ENCODE peak calls at places on chromosomes 12 and 14, in eight cellular contexts. B is Peyer's patch, N is neural progenitor cell, R is fibroblast of lung, Y is BJ, T is tibial artery, H is AG09309, G is mammary epithelial cell. X is an unnamed sample.

GRCh38 chr14:94126419-94126677 is 3.1 kb downstream of the IFI27L2 start:
- DNase-seq in B (no peak), N (no peak), R (no peak), Y (no peak), T (no peak), H (no peak), G (no peak), X (peak; percentile 11)

GRCh38 chr12:3805058-3805457 is 52.1 kb upstream of the CRACR2A start:
- DNase-seq in B (no peak), N (no peak), R (no peak), Y (no peak), T (no peak), H (no peak), G (no peak), X (no peak)

GRCh38 chr12:41345071-41345470 is 157.0 kb downstream of the PDZRN4 start:
- DNase-seq in B (no peak), N (no peak), R (no peak), Y (no peak), T (no peak), H (no peak), G (no peak), X (no peak)

GRCh38 chr12:94187351-94187750 is 39.0 kb downstream of the PLXNC1 start:
- DNase-seq in B (no peak), N (no peak), R (peak; percentile 32), Y (no peak), T (no peak), H (no peak), G (no peak), X (no peak)

GRCh38 chr14:89723930-89724915 is 230.3 kb downstream of the EFCAB11 start:
- DNase-seq in B (no peak), N (no peak), R (no peak), Y (no peak), T (no peak), H (no peak), G (no peak), X (no peak)

GRCh38 chr14:98171654-98172053 is 1100.3 kb downstream of the BCL11B start:
- DNase-seq in B (no peak), N (no peak), R (no peak), Y (no peak), T (no peak), H (no peak), G (no peak), X (no peak)

GRCh38 chr14:104353921-104354701 is 215.7 kb downstream of the KIF26A start:
- DNase-seq in B (no peak), N (no peak), R (no peak), Y (no peak), T (peak; percentile 15), H (no peak), G (no peak), X (peak; percentile 83)

GRCh38 chr12:49865782-49866135 is 22.9 kb upstream of the BCDIN3D start:
- DNase-seq in B (no peak), N (no peak), R (no peak), Y (no peak), T (no peak), H (no peak), G (no peak), X (no peak)

GRCh38 chr12:122412851-122413433 is 9.5 kb downstream of the CLIP1 start:
- DNase-seq in B (no peak), N (no peak), R (no peak), Y (no peak), T (no peak), H (no peak), G (no peak), X (no peak)

GRCh38 chr14:75044322-75044721 is 6.9 kb downstream of the MLH3 start:
- DNase-seq in B (no peak), N (no peak), R (peak; percentile 73), Y (no peak), T (no peak), H (no peak), G (peak; percentile 64), X (no peak)

GRCh38 chr12:91272456-91273063 is 89.9 kb upstream of the DCN start:
- DNase-seq in B (no peak), N (peak; percentile 58), R (peak; percentile 53), Y (no peak), T (peak; percentile 79), H (no peak), G (no peak), X (peak; percentile 72)

GRCh38 chr12:43325786-43326185 is 226.2 kb downstream of the ADAMTS20 start:
- DNase-seq in B (no peak), N (no peak), R (no peak), Y (no peak), T (no peak), H (no peak), G (no peak), X (no peak)

GRCh38 chr12:130526813-130527212 is 189.1 kb downstream of the PIWIL1 start:
- DNase-seq in B (no peak), N (peak; percentile 82), R (no peak), Y (no peak), T (no peak), H (no peak), G (no peak), X (no peak)

GRCh38 chr12:106681210-106681609 is 93.3 kb upstream of the RIC8B start:
- DNase-seq in B (no peak), N (peak; percentile 16), R (no peak), Y (no peak), T (no peak), H (no peak), G (no peak), X (no peak)

GRCh38 chr14:64849940-64850339 is 29.8 kb downstream of the SPTB start:
- DNase-seq in B (no peak), N (no peak), R (no peak), Y (no peak), T (no peak), H (no peak), G (no peak), X (no peak)

GRCh38 chr14:55271572-55272414 is 572 bp downstream of the FBXO34 start:
- DNase-seq in B (peak; percentile 73), N (peak; percentile 83), R (peak; percentile 87), Y (peak; percentile 10), T (peak; percentile 66), H (peak; percentile 14), G (peak; percentile 73), X (peak; percentile 93)

GRCh38 chr14:31307198-31307597 is 99.6 kb upstream of the HECTD1 start:
- DNase-seq in B (no peak), N (no peak), R (no peak), Y (no peak), T (no peak), H (no peak), G (no peak), X (no peak)

DNA sequence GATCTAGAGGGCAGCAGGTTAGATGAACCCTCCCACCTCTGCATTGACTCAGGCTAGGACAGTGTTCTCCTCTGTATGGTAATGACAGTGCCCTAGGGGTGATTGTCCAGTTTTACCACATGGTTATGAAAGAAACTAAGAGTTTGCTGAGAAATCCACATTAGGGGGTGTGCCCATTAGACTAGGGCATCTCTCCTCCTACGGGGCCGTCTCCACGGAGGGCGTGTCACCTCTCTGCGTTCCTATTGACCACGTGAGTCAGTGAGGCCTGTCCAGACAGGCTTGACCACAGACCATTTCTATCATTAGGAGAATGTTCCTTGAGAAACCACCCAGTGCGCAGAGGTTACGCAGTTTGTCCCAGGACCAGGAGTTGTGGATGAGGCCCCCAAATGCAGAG is 8.3 kb downstream of the MVK start:
- DNase-seq in B (no peak), N (no peak), R (peak; percentile 66), Y (no peak), T (no peak), H (no peak), G (peak; percentile 96), X (no peak)
- H3K4me3 ChIP-seq in B (no peak overlapping the region), N (no peak overlapping the region), R (no peak overlapping the region), Y (no peak overlapping the region), T (no peak overlapping the region), H (no peak overlapping the region), G (no peak overlapping the region), X (no peak overlapping the region)

GRCh38 chr14:77027538-77028383 is 747 bp downstream of the IRF2BPL start:
- DNase-seq in B (peak; percentile 69), N (peak; percentile 36), R (peak; percentile 81), Y (no peak), T (peak; percentile 73), H (no peak), G (peak; percentile 56), X (peak; percentile 94)

GRCh38 chr14:77024171-77024627 is 4.3 kb downstream of the IRF2BPL start:
- DNase-seq in B (peak; percentile 63), N (peak; percentile 88), R (peak; percentile 80), Y (no peak), T (no peak), H (no peak), G (peak; percentile 65), X (no peak)

GRCh38 chr14:77026930-77027537 is 1.5 kb downstream of the IRF2BPL start:
- DNase-seq in B (peak; percentile 47), N (peak; percentile 88), R (peak; percentile 57), Y (no peak), T (no peak), H (no peak), G (peak; percentile 41), X (no peak)

GRCh38 chr14:77026166-77026929 is 2.2 kb downstream of the IRF2BPL start:
- DNase-seq in B (no peak), N (peak; percentile 52), R (peak; percentile 50), Y (no peak), T (peak; percentile 42), H (no peak), G (peak; percentile 59), X (no peak)

GRCh38 chr14:77025744-77026165 is 2.8 kb downstream of the IRF2BPL start:
- DNase-seq in B (no peak), N (peak; percentile 65), R (no peak), Y (no peak), T (no peak), H (no peak), G (peak; percentile 42), X (no peak)
- TF ChIP-seq CTCF in B (no peak), N (no peak), R (no peak), Y (no peak), T (no peak), H (no peak), G (no peak), X (no peak)

GRCh38 chr14:61323970-61324369 is 2.6 kb downstream of the PRKCH start:
- DNase-seq in B (no peak), N (no peak), R (no peak), Y (no peak), T (no peak), H (no peak), G (no peak), X (no peak)
- H3K4me3 ChIP-seq in B (peak overlapping the region; percentile 54), N (no peak overlapping the region), R (no peak overlapping the region), Y (no peak overlapping the region), T (no peak overlapping the region), H (no peak overlapping the region), G (no peak overlapping the region), X (no peak overlapping the region)

GRCh38 chr14:59134307-59134706 is 54.2 kb upstream of the DAAM1 start:
- DNase-seq in B (no peak), N (no peak), R (no peak), Y (no peak), T (no peak), H (no peak), G (no peak), X (no peak)

GRCh38 chr14:59133709-59134108 is 54.8 kb upstream of the DAAM1 start:
- DNase-seq in B (no peak), N (no peak), R (no peak), Y (no peak), T (no peak), H (no peak), G (no peak), X (no peak)

GRCh38 chr14:59131926-59132763 is 56.3 kb upstream of the DAAM1 start:
- DNase-seq in B (no peak), N (no peak), R (no peak), Y (no peak), T (no peak), H (no peak), G (no peak), X (no peak)

GRCh38 chr14:59130472-59130871 is 58.0 kb upstream of the DAAM1 start:
- DNase-seq in B (no peak), N (peak; percentile 36), R (no peak), Y (no peak), T (no peak), H (no peak), G (no peak), X (no peak)

GRCh38 chr14:59133202-59133601 is 55.3 kb upstream of the DAAM1 start:
- DNase-seq in B (no peak), N (peak; percentile 14), R (peak; percentile 36), Y (no peak), T (no peak), H (no peak), G (no peak), X (no peak)
- TF ChIP-seq CTCF in B (no peak), N (peak; percentile 47), R (peak; percentile 47), Y (no peak), T (peak; percentile 19), H (peak; percentile 20), G (no peak), X (no peak)

X was measured in lower leg skin.